ENCODE peak calls at places on chromosomes 5 and 9, in four cellular contexts. B, O, N and X are unnamed samples.

GRCh38 chr5:174910245-174910737 is 185.9 kb downstream of the MSX2 start:
- DNase-seq in N (peak; percentile 65), O (peak; percentile 88), B (peak; percentile 76), X (peak; percentile 88)

GRCh38 chr9:123660691-123661090 is 269.2 kb downstream of the DENND1A start:
- DNase-seq in N (no peak), B (no peak), O (no peak), X (no peak)

GRCh38 chr5:142486581-142486980 is 161.8 kb upstream of the SPRY4 start:
- DNase-seq in B (no peak), N (peak; percentile 3), O (no peak), X (no peak)

GRCh38 chr9:71850996-71851395 is 60.0 kb downstream of the ABHD17B start:
- DNase-seq in O (no peak), N (no peak), B (no peak), X (no peak)

GRCh38 chr5:77431286-77431685 is 60.8 kb downstream of the WDR41 start:
- DNase-seq in O (no peak), N (peak; percentile 85), B (no peak), X (no peak)

GRCh38 chr5:124102491-124102890 is 590.5 kb downstream of the CSNK1G3 start:
- DNase-seq in B (no peak), N (peak; percentile 24), O (no peak), X (peak; percentile 1)

GRCh38 chr5:103445426-103446035 is 117.1 kb downstream of the NUDT12 start:
- DNase-seq in O (no peak), N (no peak), B (no peak), X (no peak)

GRCh38 chr9:121692606-121693505 is 41.4 kb downstream of the DAB2IP start:
- DNase-seq in O (peak; percentile 65), N (peak; percentile 60), B (peak; percentile 96), X (peak; percentile 58)

GRCh38 chr5:89992201-89992600 is 417.4 kb downstream of the CETN3 start:
- DNase-seq in O (no peak), B (no peak), N (no peak), X (no peak)

GRCh38 chr9:129814432-129815223 is 9.3 kb downstream of the TOR1A start:
- DNase-seq in O (no peak), B (no peak), N (no peak), X (no peak)

GRCh38 chr5:16916262-16916878 is 19.7 kb downstream of the MYO10 start:
- DNase-seq in B (no peak), O (no peak), N (peak; percentile 100), X (peak; percentile 93)

GRCh38 chr5:165502893-165503696 is 1997.7 kb downstream of the MAT2B start:
- DNase-seq in B (peak; percentile 45), O (no peak), N (no peak), X (no peak)

GRCh38 chr9:114271556-114272510 is 51.1 kb upstream of the ORM1 start:
- DNase-seq in B (peak; percentile 72), O (peak; percentile 56), N (peak; percentile 15), X (peak; percentile 76)

GRCh38 chr9:122214507-122214906 is 14.2 kb downstream of the LHX6 start:
- DNase-seq in B (no peak), N (no peak), O (no peak), X (peak; percentile 44)

GRCh38 chr9:132443951-132444615 is 34.1 kb downstream of the CFAP77 start:
- DNase-seq in O (no peak), B (no peak), N (no peak), X (no peak)

GRCh38 chr5:173771743-173772406 is 116.3 kb upstream of the CPEB4 start:
- DNase-seq in O (no peak), B (no peak), N (no peak), X (peak; percentile 37)

GRCh38 chr5:175590471-175590881 is 67.4 kb upstream of the HRH2 start:
- DNase-seq in N (peak; percentile 35), O (no peak), B (peak; percentile 67), X (peak; percentile 90)

GRCh38 chr5:31783762-31784161 is 144.8 kb downstream of the PDZD2 start:
- DNase-seq in B (no peak), N (no peak), O (no peak), X (no peak)

GRCh38 chr9:131707677-131708612 is 31.9 kb downstream of the RAPGEF1 start:
- DNase-seq in N (peak; percentile 46), O (no peak), B (no peak), X (peak; percentile 81)

GRCh38 chr5:133780619-133781280 is 168.4 kb upstream of the FSTL4 start:
- DNase-seq in B (no peak), N (no peak), O (peak; percentile 20), X (no peak)

GRCh38 chr5:23717486-23717885 is 210.1 kb downstream of the PRDM9 start:
- DNase-seq in B (no peak), O (no peak), N (no peak), X (no peak)

GRCh38 chr9:130236436-130236985 is 29.0 kb upstream of the HMCN2 start:
- DNase-seq in N (no peak), B (no peak), O (no peak), X (no peak)

GRCh38 chr9:76652894-76653293 is 111.3 kb upstream of the PCA3 start:
- DNase-seq in O (no peak), N (no peak), B (no peak), X (no peak)

GRCh38 chr5:139391570-139392323 is 2.0 kb upstream of the MZB1 start:
- DNase-seq in N (peak; percentile 92), B (no peak), O (no peak), X (peak; percentile 95)

GRCh38 chr5:15992918-15993317 is 186.7 kb downstream of the MARCHF11 start:
- DNase-seq in O (no peak), N (peak; percentile 61), B (peak; percentile 64), X (peak; percentile 1)

GRCh38 chr9:78191931-78192330 is 43.9 kb upstream of the CEP78 start:
- DNase-seq in N (no peak), B (no peak), O (no peak), X (no peak)

GRCh38 chr9:99059074-99059894 is 45.6 kb upstream of the TGFBR1 start:
- DNase-seq in O (no peak), B (no peak), N (peak; percentile 19), X (no peak)

GRCh38 chr5:141811287-141812155 is 66.7 kb downstream of the PCDH1 start:
- DNase-seq in O (peak; percentile 82), B (peak; percentile 76), N (no peak), X (peak; percentile 84)

GRCh38 chr9:136544549-136545064 is 1.2 kb downstream of the NOTCH1 start:
- DNase-seq in N (peak; percentile 44), O (no peak), B (no peak), X (peak; percentile 97)

GRCh38 chr5:81556809-81557208 is 162.9 kb upstream of the ACOT12 start:
- DNase-seq in B (no peak), N (no peak), O (no peak), X (no peak)
- H3K4me2 ChIP-seq in B (no peak overlapping the region), N (no peak overlapping the region), O (no peak overlapping the region), X (no peak overlapping the region)

DNA sequence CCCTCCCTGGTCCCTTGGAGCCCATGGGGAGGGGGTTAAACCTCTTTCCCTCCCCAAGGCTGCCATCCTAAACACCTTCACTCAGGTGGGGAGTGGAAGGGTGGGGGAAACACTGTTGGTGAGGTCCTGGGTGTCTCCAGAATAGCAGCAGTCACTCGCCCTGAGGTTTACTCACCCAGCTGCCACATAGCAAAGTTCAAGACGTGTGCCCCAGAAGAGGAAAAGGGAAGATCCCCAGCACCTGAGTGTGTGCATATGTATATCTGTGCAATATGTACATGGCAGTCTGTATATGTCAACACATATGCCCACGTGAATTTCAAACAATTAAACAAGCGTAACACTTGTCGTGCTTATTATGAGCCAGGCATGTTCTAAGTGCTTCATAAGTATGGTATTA is 31.3 kb upstream of the SMU1 start:
- DNase-seq in O (no peak), N (no peak), B (no peak), X (peak; percentile 69)
- H3K4me2 ChIP-seq in O (no peak overlapping the region), N (no peak overlapping the region), B (no peak overlapping the region), X (peak overlapping the region; percentile 1)

DNA sequence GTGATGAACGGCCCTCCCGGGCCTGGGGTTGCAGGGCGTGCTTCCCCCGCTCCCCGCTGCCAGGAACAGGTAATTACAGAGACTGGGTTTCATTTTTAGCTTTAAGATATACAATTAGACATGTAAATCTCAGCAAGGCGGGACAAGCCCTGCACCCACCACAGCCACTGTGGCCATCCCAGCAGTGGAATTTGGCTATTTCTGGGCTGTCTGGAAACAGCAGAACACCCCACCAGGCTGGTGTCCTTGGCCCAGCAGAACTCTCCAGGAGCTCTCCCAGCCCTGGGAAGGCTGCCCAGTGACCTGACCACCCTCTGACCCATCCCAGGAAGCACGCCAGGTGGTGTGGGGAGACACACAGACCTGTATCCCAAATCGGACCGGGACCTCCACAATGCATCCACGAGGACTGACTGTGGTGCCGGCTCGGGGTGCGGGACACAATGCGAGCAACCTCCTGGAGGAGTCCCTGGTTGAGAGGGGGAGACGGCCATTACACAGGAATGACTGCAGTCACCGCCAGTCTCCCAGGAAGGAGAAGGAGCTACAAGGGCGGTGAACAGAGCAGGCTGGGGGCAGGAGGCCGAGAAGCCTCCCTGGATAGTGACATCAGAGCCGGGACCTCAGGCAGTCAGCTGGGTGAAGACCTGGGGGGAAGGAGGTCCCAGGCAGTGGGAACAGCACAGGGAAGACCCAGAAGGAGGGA is 17.3 kb downstream of the EEIG1 start:
- DNase-seq in B (no peak), N (no peak), O (no peak), X (peak; percentile 54)
- H3K4me2 ChIP-seq in B (no peak overlapping the region), N (no peak overlapping the region), O (no peak overlapping the region), X (no peak overlapping the region)

GRCh38 chr5:73306078-73306719 is 133.2 kb downstream of the TMEM174 start:
- DNase-seq in O (no peak), N (no peak), B (no peak), X (peak; percentile 90)
- H3K4me2 ChIP-seq in O (no peak overlapping the region), N (no peak overlapping the region), B (no peak overlapping the region), X (no peak overlapping the region)

DNA sequence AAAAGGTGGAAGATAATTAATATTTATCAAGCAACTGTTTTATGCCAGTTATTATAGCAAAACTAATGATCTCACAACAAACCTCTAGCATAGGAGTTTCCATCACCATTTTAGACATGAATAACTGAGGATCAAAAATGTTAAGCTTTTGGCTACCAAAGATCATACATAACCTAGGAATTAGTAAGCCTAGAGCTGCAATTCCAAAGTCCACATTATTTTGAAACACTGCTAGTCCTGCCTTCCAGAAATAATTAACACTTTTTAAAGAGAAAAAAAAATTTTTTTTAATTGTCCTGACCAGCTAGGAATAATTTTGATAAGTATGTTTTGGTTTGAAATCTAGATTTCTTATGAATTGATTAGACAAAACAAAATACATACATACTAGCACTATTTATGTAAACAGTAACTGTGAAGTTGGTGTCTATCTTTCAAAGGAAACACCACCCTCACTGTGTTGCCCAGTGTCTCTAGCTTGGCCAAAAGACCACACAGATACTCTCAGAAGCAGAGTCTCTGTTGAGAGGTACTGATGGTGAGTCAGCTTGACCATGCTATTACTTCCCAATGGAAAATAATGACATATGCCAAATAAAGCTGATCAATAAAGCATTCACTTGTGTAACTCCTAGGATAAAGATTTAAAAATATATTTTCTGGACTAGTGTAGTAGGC is 422.4 kb downstream of the CCDC171 start:
- DNase-seq in N (no peak), O (no peak), B (no peak), X (no peak)
- H3K4me2 ChIP-seq in N (no peak overlapping the region), O (no peak overlapping the region), B (no peak overlapping the region), X (no peak overlapping the region)

DNA sequence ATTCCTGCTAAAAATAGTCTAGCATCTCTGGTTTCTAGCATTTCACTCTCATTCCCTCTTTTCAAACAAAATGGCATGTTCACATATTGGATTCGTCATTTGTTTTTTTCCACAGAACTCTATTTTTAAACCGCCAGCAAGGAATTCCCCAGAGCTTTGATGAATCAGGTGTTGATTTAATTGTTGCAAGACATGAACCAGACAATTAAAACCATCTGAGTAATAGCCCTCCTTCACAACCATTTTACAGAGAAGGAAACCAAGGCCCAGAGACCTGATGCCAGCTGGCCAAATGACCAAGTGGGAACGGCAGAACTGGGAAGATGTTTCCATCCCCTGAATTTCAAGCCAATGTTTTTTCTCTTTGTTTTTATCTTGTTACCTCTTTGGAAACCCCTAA is 167.0 kb downstream of the CAAP1 start:
- DNase-seq in B (no peak), O (no peak), N (no peak), X (no peak)
- H3K4me2 ChIP-seq in B (no peak overlapping the region), O (no peak overlapping the region), N (no peak overlapping the region), X (no peak overlapping the region)